ENCODE peak calls at places on chromosomes 7 and 10, in ten cellular contexts. R, J, H, N, C, V, W, B, F and A are unnamed samples.
A peak's percentile ranks its signal among the peaks of the same experiment; 100 is the strongest.

GRCh38 chr10:121535381-121535780 is 62.9 kb downstream of the FGFR2 start:
- DNase-seq in R (no peak), J (no peak), H (no peak), N (no peak), C (no peak), V (no peak), W (no peak), B (no peak), F (no peak), A (no peak)

GRCh38 chr10:677750-678661 is 11.5 kb downstream of the DIP2C start:
- DNase-seq in R (peak; percentile 13), J (no peak), H (no peak), N (no peak), C (no peak), V (no peak), W (no peak), B (no peak), F (no peak), A (no peak)

GRCh38 chr10:104327745-104328635 is 10.3 kb downstream of the ITPRIP start:
- DNase-seq in R (no peak), J (peak; percentile 91), H (peak; percentile 44), N (peak; percentile 86), C (no peak), V (peak; percentile 16), W (peak; percentile 89), B (no peak), F (peak; percentile 84), A (no peak)

GRCh38 chr10:122164815-122165491 is 106.1 kb upstream of the BTBD16 start:
- DNase-seq in R (no peak), J (peak; percentile 32), H (peak; percentile 52), N (no peak), C (no peak), V (no peak), W (no peak), B (no peak), F (no peak), A (peak; percentile 49)

GRCh38 chr10:69004821-69005220 is 16.2 kb downstream of the KIFBP start:
- DNase-seq in R (no peak), J (peak; percentile 13), H (peak; percentile 49), N (peak; percentile 62), C (peak; percentile 24), V (no peak), W (peak; percentile 73), B (no peak), F (peak; percentile 46), A (no peak)

GRCh38 chr10:118581340-118581739 is 14.1 kb downstream of the PRLHR start:
- DNase-seq in R (no peak), J (no peak), H (no peak), N (no peak), C (no peak), V (no peak), W (no peak), B (no peak), F (no peak), A (no peak)

GRCh38 chr10:3527869-3528268 is 257.1 kb downstream of the KLF6 start:
- DNase-seq in R (no peak), J (no peak), H (no peak), N (peak; percentile 27), C (no peak), V (no peak), W (no peak), B (no peak), F (no peak), A (no peak)

GRCh38 chr7:8357536-8357935 is 75.9 kb upstream of the NXPH1 start:
- DNase-seq in R (no peak), J (no peak), H (no peak), N (no peak), C (no peak), V (no peak), W (no peak), B (no peak), F (no peak), A (no peak)

DNA sequence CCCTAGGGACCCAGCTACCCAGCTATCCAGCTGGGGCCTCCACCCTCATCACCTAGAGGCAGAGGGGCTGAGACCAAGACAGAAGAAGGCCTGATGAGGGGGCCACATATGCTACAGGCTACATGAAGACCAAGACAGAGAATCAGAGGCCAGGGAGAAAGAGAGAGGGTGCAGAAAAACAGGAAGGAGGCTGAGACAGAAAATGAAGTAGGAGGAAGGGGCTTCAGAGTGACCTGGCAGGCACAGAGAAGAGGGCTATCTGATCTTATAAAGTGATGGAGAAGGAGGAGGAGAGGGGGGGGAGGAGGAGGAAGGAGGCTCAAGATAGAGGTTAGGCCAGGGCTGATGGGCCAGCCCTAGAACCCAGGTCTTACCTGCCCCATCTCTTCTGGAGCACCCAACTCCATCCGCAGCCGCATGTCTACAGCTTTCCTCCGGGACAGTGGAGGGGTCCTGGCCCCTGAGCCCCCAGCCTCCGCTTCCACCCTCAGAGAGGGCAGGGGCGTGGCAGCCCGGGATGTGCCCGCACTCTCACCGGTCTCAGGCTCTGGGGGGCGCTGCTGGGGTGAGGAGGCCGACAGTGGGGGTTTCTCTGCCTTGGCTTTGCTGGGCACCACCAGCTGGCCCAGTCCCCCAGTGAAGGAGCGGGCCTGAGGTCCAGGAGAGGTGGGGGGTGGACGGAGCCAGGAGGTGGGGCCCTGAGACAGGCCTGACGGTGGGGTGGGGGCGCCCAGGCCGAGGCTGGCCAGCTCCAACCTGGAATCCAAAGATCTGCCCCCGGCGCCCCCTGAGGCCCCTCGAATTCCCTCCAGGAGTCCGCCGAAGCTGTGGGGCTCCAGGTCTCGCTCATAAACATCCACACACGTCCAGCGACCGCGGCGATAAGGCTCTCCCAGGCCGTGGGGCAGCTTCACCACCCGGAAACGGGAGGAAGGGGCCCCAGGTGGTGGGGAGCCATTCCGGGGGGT is 1.8 kb downstream of the TSC22D4 start:
- DNase-seq in R (peak; percentile 64), J (no peak), H (peak; percentile 69), N (no peak), C (no peak), V (no peak), W (no peak), B (no peak), F (peak; percentile 28), A (no peak)
- TF ChIP-seq CTCF in R (peak; percentile 18), J (peak; percentile 38), H (peak; percentile 79), N (peak; percentile 64), C (peak; percentile 30), V (peak; percentile 18), W (peak; percentile 41), B (peak; percentile 48), F (peak; percentile 30), A (peak; percentile 35)

GRCh38 chr10:127756264-127756663 is 19.3 kb downstream of the FOXI2 start:
- DNase-seq in R (no peak), J (no peak), H (no peak), N (no peak), C (no peak), V (no peak), W (no peak), B (no peak), F (no peak), A (no peak)

GRCh38 chr10:127757033-127757432 is 20.0 kb downstream of the FOXI2 start:
- DNase-seq in R (no peak), J (no peak), H (peak; percentile 23), N (no peak), C (no peak), V (no peak), W (no peak), B (no peak), F (no peak), A (no peak)

GRCh38 chr10:127759276-127759675 is 22.3 kb downstream of the FOXI2 start:
- DNase-seq in R (no peak), J (no peak), H (no peak), N (no peak), C (no peak), V (no peak), W (no peak), B (no peak), F (no peak), A (no peak)

GRCh38 chr10:127755758-127756157 is 18.8 kb downstream of the FOXI2 start:
- DNase-seq in R (no peak), J (no peak), H (no peak), N (no peak), C (no peak), V (no peak), W (no peak), B (no peak), F (no peak), A (no peak)
- TF ChIP-seq CTCF in R (no peak), J (no peak), H (no peak), N (no peak), C (no peak), V (no peak), W (no peak), B (no peak), F (no peak), A (no peak)

GRCh38 chr10:71982269-71983178 is 18.3 kb downstream of the CHST3 start:
- DNase-seq in R (no peak), J (no peak), H (no peak), N (no peak), C (no peak), V (no peak), W (no peak), B (no peak), F (no peak), A (no peak)

GRCh38 chr10:71984798-71985388 is 20.7 kb downstream of the CHST3 start:
- DNase-seq in R (no peak), J (no peak), H (no peak), N (no peak), C (no peak), V (no peak), W (no peak), B (no peak), F (no peak), A (no peak)

GRCh38 chr10:71984126-71984797 is 20.1 kb downstream of the CHST3 start:
- DNase-seq in R (no peak), J (no peak), H (no peak), N (no peak), C (no peak), V (no peak), W (no peak), B (no peak), F (no peak), A (no peak)

GRCh38 chr10:71981868-71982230 is 17.7 kb downstream of the CHST3 start:
- DNase-seq in R (no peak), J (no peak), H (no peak), N (no peak), C (no peak), V (no peak), W (no peak), B (no peak), F (no peak), A (no peak)

GRCh38 chr10:71985542-71986250 is 21.5 kb downstream of the CHST3 start:
- DNase-seq in R (no peak), J (no peak), H (no peak), N (peak; percentile 48), C (no peak), V (no peak), W (peak; percentile 69), B (no peak), F (no peak), A (no peak)
- TF ChIP-seq CTCF in R (no peak), J (no peak), H (no peak), N (peak; percentile 7), C (peak; percentile 7), V (no peak), W (no peak), B (peak; percentile 50), F (no peak), A (no peak)

DNA sequence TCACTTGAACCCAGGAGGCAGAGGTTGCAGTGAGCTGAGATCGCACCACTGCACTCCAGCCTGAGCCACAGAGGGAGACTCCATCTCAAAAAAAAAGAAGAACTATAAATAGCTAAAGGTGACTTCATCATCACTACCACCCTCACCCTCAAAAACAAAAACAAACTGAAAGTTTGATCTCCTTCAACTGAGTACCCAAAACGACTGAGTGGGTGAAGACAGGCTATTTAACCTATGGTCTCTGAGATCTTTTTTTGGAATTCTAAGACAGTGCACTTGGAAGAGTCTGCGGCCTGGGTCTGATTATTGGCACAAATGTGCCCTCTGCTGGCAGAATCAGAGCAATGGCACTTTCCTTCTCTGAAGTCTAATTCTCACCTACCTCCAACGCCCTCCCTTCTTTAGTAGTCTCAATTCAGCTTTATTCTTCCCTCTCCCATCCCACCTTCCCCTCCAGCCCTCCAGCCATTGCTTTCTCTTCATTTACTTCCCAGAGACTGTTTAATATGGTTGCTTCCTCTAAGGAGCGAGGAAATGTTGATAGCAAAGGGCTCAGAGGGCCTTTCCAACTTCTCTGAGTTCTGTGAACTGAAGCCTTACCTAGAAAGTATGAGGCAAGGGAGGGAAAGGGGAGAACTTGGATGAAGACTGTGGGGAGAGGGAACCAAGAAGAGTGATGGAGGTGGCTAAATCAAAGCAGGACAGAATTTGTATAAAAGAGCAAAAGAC is 2.9 kb upstream of the MYOZ1 start:
- DNase-seq in R (peak; percentile 59), J (peak; percentile 83), H (peak; percentile 89), N (peak; percentile 60), C (no peak), V (no peak), W (peak; percentile 73), B (no peak), F (peak; percentile 75), A (no peak)
- TF ChIP-seq CTCF in R (peak; percentile 84), J (peak; percentile 88), H (peak; percentile 92), N (peak; percentile 94), C (peak; percentile 81), V (peak; percentile 74), W (peak; percentile 90), B (peak; percentile 95), F (peak; percentile 88), A (peak; percentile 91)